ENCODE peak calls at places on chromosomes 1 and 21, in five cellular contexts. M is lower lobe of right lung, B is RWPE2, K is epithelial cell of esophagus, F is endothelial cell of umbilical vein. L is an unnamed sample.

GRCh38 chr1:211892577-211892976 is 62.0 kb upstream of the LPGAT1 start:
- DNase-seq in M (no peak), B (no peak), K (no peak), F (no peak), L (no peak)

GRCh38 chr21:40678681-40679284 is 168.2 kb downstream of the DSCAM start:
- DNase-seq in M (no peak), B (no peak), K (peak; percentile 50), F (no peak), L (no peak)

GRCh38 chr1:1411626-1412025 is 4.5 kb upstream of the MRPL20 start:
- DNase-seq in M (no peak), B (no peak), K (no peak), F (no peak), L (no peak)

GRCh38 chr1:162292422-162292849 is 84.2 kb downstream of the SPATA46 start:
- DNase-seq in M (no peak), B (no peak), K (peak; percentile 74), F (no peak), L (no peak)

GRCh38 chr1:30883389-30884172 is 25.0 kb downstream of the SDC3 start:
- DNase-seq in M (no peak), B (no peak), K (no peak), F (no peak), L (no peak)

GRCh38 chr1:112794654-112795239 is 79.6 kb upstream of the PPM1J start:
- DNase-seq in M (no peak), B (no peak), K (no peak), F (no peak), L (no peak)

GRCh38 chr1:183932412-183932811 is 105.1 kb downstream of the COLGALT2 start:
- DNase-seq in M (peak; percentile 56), B (no peak), K (no peak), F (peak; percentile 12), L (no peak)

GRCh38 chr1:53575141-53575947 is 116.1 kb downstream of the DMRTB1 start:
- DNase-seq in M (no peak), B (peak; percentile 45), K (no peak), F (no peak), L (no peak)

GRCh38 chr1:45787905-45788304 is 15.5 kb upstream of the MAST2 start:
- DNase-seq in M (no peak), B (no peak), K (no peak), F (no peak), L (no peak)

GRCh38 chr21:17462276-17462981 is 50.4 kb upstream of the CXADR start:
- DNase-seq in M (no peak), B (no peak), K (no peak), F (peak; percentile 60), L (no peak)

GRCh38 chr1:247407978-247408560 is 7.9 kb upstream of the NLRP3 start:
- DNase-seq in M (no peak), B (no peak), K (no peak), F (no peak), L (no peak)

GRCh38 chr1:225794954-225795353 is 15.0 kb upstream of the EPHX1 start:
- DNase-seq in M (no peak), B (no peak), K (no peak), F (no peak), L (no peak)

GRCh38 chr1:25197982-25198681 is 34.2 kb downstream of the SYF2 start:
- DNase-seq in M (no peak), B (no peak), K (peak; percentile 41), F (no peak), L (no peak)

GRCh38 chr1:77025599-77025998 is 158.3 kb downstream of the ST6GALNAC5 start:
- DNase-seq in M (no peak), B (no peak), K (no peak), F (no peak), L (no peak)

GRCh38 chr1:116495534-116495933 is 75.3 kb downstream of the CD58 start:
- DNase-seq in M (no peak), B (no peak), K (no peak), F (no peak), L (no peak)

GRCh38 chr1:53992085-53992874 is 25.7 kb downstream of the LDLRAD1 start:
- DNase-seq in M (no peak), B (no peak), K (no peak), F (no peak), L (no peak)

GRCh38 chr1:10001016-10001665 is 4.1 kb downstream of the RBP7 start:
- DNase-seq in M (no peak), B (no peak), K (no peak), F (no peak), L (no peak)

GRCh38 chr1:95073446-95073845 is 695 bp upstream of the ALG14 start:
- DNase-seq in M (no peak), B (no peak), K (no peak), F (no peak), L (no peak)

GRCh38 chr1:210262167-210262896 is 29.7 kb downstream of the SERTAD4 start:
- DNase-seq in M (no peak), B (no peak), K (no peak), F (peak; percentile 88), L (no peak)

GRCh38 chr1:184677344-184677743 is 77.3 kb downstream of the EDEM3 start:
- DNase-seq in M (no peak), B (no peak), K (no peak), F (no peak), L (no peak)

GRCh38 chr1:162904579-162904978 is 43.6 kb upstream of the CCDC190 start:
- DNase-seq in M (no peak), B (no peak), K (no peak), F (no peak), L (no peak)

DNA sequence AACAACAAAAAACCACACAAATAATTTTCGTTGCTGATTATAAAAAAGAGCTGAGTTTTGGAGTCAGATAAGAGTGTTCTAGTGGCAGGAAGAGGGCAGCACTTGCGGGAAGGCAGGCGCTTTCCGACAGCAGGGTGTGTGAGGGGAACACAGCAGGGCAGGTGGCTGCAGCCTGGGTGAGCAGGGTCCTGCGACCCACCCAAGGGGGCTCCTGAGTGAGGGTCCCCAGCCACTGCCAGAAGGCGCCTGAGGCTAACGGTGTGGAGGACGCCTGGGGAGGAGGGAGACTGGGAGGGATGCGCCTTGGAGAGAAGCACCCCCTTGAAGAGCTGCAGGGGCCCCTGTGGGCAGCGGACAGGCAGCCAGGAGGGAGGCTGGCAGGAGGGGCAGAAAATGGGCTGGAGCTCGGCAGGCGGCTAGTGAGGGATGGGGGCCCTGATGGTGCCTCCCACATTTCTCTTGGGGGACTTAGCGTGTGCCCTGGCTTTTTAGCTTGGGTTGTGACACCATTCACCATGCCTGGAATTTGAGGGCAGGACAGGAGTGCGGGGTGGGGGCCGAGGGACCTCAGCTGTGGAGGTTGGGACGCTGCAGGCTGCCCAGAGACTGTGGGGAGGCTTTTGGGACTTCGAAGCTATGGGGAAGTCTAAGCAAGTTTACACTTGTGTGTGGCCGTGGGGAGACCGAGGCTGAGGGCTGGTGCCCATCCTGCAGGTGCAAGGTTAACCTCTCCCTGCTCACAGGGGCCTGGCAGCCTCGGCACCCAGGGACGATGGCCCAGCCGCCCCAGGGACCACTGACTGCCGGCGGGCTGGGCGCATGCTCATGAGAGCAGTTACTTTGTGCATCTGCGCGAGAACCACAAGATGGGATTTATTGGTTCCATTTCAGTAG is 111.4 kb downstream of the SIK1 start:
- DNase-seq in M (no peak), B (no peak), K (no peak), F (no peak), L (no peak)
- TF ChIP-seq CTCF in M (no peak), B (no peak), K (no peak), F (no peak), L (no peak)

GRCh38 chr1:28470146-28470545 is 35.7 kb upstream of the RCC1 start:
- DNase-seq in M (no peak), B (no peak), K (peak; percentile 18), F (no peak), L (no peak)
- TF ChIP-seq CTCF in M (no peak), B (no peak), K (no peak), F (no peak), L (no peak)

GRCh38 chr1:173329747-173330146 is 122.6 kb upstream of the TNFSF4 start:
- DNase-seq in M (no peak), B (no peak), K (no peak), F (no peak), L (no peak)

GRCh38 chr1:173328961-173329360 is 121.8 kb upstream of the TNFSF4 start:
- DNase-seq in M (no peak), B (no peak), K (no peak), F (no peak), L (no peak)

GRCh38 chr1:173333581-173333980 is 126.5 kb upstream of the TNFSF4 start:
- DNase-seq in M (no peak), B (no peak), K (peak; percentile 8), F (no peak), L (no peak)

GRCh38 chr1:173332026-173332425 is 124.9 kb upstream of the TNFSF4 start:
- DNase-seq in M (no peak), B (no peak), K (peak; percentile 34), F (peak; percentile 2), L (no peak)

GRCh38 chr1:173330149-173330951 is 123.2 kb upstream of the TNFSF4 start:
- DNase-seq in M (no peak), B (no peak), K (peak; percentile 54), F (peak; percentile 59), L (no peak)
- TF ChIP-seq CTCF in M (no peak), B (no peak), K (no peak), F (no peak), L (no peak)

GRCh38 chr1:224182057-224182865 is 779 bp upstream of the DEGS1 start:
- DNase-seq in M (no peak), B (no peak), K (peak; percentile 51), F (no peak), L (no peak)
- TF ChIP-seq CTCF in M (no peak), B (no peak), K (no peak), F (no peak), L (no peak)

DNA sequence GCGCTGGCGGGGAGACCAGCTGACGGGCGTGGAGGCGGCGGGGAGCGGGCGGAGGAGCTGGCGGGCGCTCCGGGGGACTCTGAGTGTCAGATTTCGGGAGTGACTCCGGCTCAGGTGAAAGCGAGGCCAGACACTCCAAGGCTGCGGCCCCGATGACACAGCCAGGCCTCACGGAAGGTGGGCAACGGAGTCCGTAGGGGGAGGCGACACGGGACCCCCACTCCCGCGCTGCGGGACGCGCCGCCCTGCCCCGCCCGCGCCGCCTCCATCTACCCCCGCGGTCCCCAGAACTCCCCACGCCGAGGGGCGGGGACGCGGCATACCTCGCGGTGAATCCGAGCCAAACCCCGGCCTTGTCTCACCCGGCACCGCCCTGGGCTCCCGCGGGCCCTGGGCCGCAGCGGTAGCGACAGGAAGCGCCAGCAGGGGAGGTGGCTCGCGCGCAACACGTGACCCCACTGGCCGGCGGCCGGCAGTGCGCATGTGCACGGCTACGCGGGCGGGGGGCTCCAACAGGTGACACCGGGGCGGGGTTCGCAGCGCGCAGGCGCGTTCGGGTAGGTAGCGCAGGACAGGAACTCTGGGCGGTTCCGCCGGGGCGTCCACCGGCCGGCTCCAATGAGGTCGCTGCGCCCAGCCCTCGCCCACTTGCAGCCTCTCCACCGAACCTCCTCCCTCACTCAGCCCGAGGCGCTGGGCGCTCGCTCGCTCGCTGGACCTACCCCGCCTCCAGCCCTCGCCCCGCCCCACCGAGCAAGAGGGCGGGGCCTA is at the start of gene CC2D1B:
- DNase-seq in M (peak; percentile 100), B (peak; percentile 99), K (peak; percentile 99), F (peak; percentile 99), L (peak; percentile 100)
- TF ChIP-seq CTCF in M (no peak), B (no peak), K (no peak), F (peak; percentile 27), L (peak; percentile 35)

GRCh38 chr1:156746716-156747631 is 4.5 kb downstream of the HDGF start:
- DNase-seq in M (peak; percentile 94), B (peak; percentile 95), K (peak; percentile 84), F (peak; percentile 77), L (peak; percentile 80)
- TF ChIP-seq CTCF in M (no peak), B (peak; percentile 30), K (peak; percentile 13), F (peak; percentile 22), L (peak; percentile 48)

GRCh38 chr1:3417082-3417728 is 37.3 kb upstream of the ARHGEF16 start:
- DNase-seq in M (no peak), B (no peak), K (no peak), F (no peak), L (no peak)
- TF ChIP-seq CTCF in M (peak; percentile 20), B (no peak), K (peak; percentile 14), F (peak; percentile 2), L (peak; percentile 60)